ENCODE peak calls at places on chromosome 16, in four cellular contexts. G is posterior cingulate gyrus; R is activated T-cell treated with anti-CD3 and anti-CD28 coated beads, Interleukin-2, amount 50 U/mL, for 72 hours; L is NCI-H187. O is an unnamed sample.

GRCh38 chr16:17780181-17780580 is 309.4 kb upstream of the XYLT1 start:
- DNase-seq in G (no peak), R (no peak), L (no peak), O (no peak)

GRCh38 chr16:22348296-22348695 is 26.1 kb downstream of the CDR2 start:
- DNase-seq in R (no peak), G (no peak), L (no peak), O (no peak)

GRCh38 chr16:84109598-84110325 is 7.0 kb downstream of the MBTPS1 start:
- DNase-seq in G (no peak), L (no peak), R (no peak), O (no peak)

GRCh38 chr16:54503436-54503835 is 216.8 kb upstream of the IRX3 start:
- DNase-seq in L (no peak), G (no peak), R (no peak), O (no peak)

GRCh38 chr16:87056551-87056950 is 260.6 kb downstream of the C16orf95 start:
- DNase-seq in R (no peak), G (no peak), L (no peak), O (no peak)

GRCh38 chr16:81634380-81635121 is 144.5 kb upstream of the PLCG2 start:
- DNase-seq in L (no peak), G (no peak), R (no peak), O (no peak)

GRCh38 chr16:30894540-30895368 is 877 bp upstream of the BCL7C start:
- DNase-seq in L (no peak), G (no peak), R (no peak), O (no peak)

GRCh38 chr16:4293822-4294457 is 21.1 kb upstream of the TFAP4 start:
- DNase-seq in G (no peak), R (no peak), L (peak), O (no peak)

GRCh38 chr16:83215417-83216001 is 588.7 kb downstream of the CDH13 start:
- DNase-seq in L (no peak), G (no peak), R (peak), O (no peak)

GRCh38 chr16:88817785-88818609 is 6.3 kb upstream of the APRT start:
- DNase-seq in L (no peak), R (no peak), G (no peak), O (no peak)